ENCODE peak calls at places on chromosomes 5 and 9, in five cellular contexts. P is activated T-cell treated with anti-CD3 and anti-CD28 coated beads, Interleukin-2, amount 50 U/mL, for 72 hours; I is GM20000; G is stimulated activated CD4-positive, alpha-beta T cell treated with anti-CD3 and anti-CD28 coated beads, Interleukin-2, amount 100 ng/mL, for 24 hours; C is activated CD4-positive, CD25-positive, alpha-beta regulatory T cell treated with anti-CD3 and anti-CD28 coated beads, Interleukin-2, amount 50 U/mL, for 72 hours. N is an unnamed sample.

GRCh38 chr5:31407921-31408714 is 123.8 kb downstream of the DROSHA start:
- DNase-seq in P (no peak), G (no peak), C (no peak), I (no peak), N (no peak)

GRCh38 chr5:130546216-130546615 is 618.8 kb downstream of the HINT1 start:
- DNase-seq in P (no peak), C (no peak), G (no peak), I (no peak), N (no peak)

GRCh38 chr5:141639357-141640050 is 2.7 kb downstream of the RELL2 start:
- DNase-seq in G (no peak), P (no peak), I (no peak), C (no peak), N (no peak)

GRCh38 chr9:8783999-8784398 is 984.4 kb upstream of the DMAC1 start:
- DNase-seq in G (no peak), P (no peak), C (no peak), I (no peak), N (no peak)

GRCh38 chr5:125267636-125268248 is 521.3 kb upstream of the ZNF608 start:
- DNase-seq in I (no peak), P (no peak), G (no peak), C (no peak), N (no peak)

GRCh38 chr9:120713257-120714087 is 798 bp downstream of the MEGF9 start:
- DNase-seq in P (peak), I (peak), C (no peak), G (peak), N (no peak)

GRCh38 chr5:149317281-149318048 is 27.8 kb upstream of the GRPEL2 start:
- DNase-seq in C (no peak), I (peak), P (peak), G (peak), N (no peak)

GRCh38 chr5:14523243-14524034 is 58.2 kb upstream of the OTULINL start:
- DNase-seq in I (no peak), C (no peak), G (no peak), P (no peak), N (no peak)

GRCh38 chr5:1280177-1281037 is 14.5 kb downstream of the TERT start:
- DNase-seq in I (no peak), P (no peak), C (no peak), G (no peak), N (no peak)

GRCh38 chr9:119003218-119003617 is 366.0 kb downstream of the BRINP1 start:
- DNase-seq in C (no peak), P (no peak), I (no peak), G (no peak), N (no peak)